ENCODE peak calls at places on chromosomes 11 and 22, in four cellular contexts. Z is BE2C, K is AG04449, M is transverse colon. B is an unnamed sample.

GRCh38 chr22:32855023-32855756 is 53.7 kb downstream of the TIMP3 start:
- DNase-seq in M (no peak), K (no peak), Z (no peak), B (no peak)

GRCh38 chr11:88100161-88100560 is 75.1 kb downstream of the RAB38 start:
- DNase-seq in Z (no peak), M (no peak), K (no peak), B (no peak)

GRCh38 chr11:128523616-128524015 is 63.7 kb downstream of the ETS1 start:
- DNase-seq in Z (no peak), K (no peak), M (no peak), B (peak; percentile 74)

GRCh38 chr11:47394322-47395224 is 13.8 kb upstream of the SLC39A13 start:
- DNase-seq in Z (no peak), K (no peak), M (peak; percentile 60), B (peak; percentile 81)

GRCh38 chr11:97761175-97761574 is 1259.6 kb upstream of the CNTN5 start:
- DNase-seq in M (no peak), Z (no peak), K (no peak), B (no peak)

GRCh38 chr11:10864688-10865087 is 6.8 kb upstream of the ZBED5 start:
- DNase-seq in M (no peak), K (no peak), Z (no peak), B (no peak)

GRCh38 chr11:47786373-47786772 is 19.2 kb upstream of the FNBP4 start:
- DNase-seq in M (no peak), K (no peak), Z (peak; percentile 24), B (peak; percentile 59)

GRCh38 chr11:33452806-33453205 is 195.6 kb downstream of the HIPK3 start:
- DNase-seq in M (no peak), Z (no peak), K (peak; percentile 82), B (peak; percentile 87)

GRCh38 chr11:73331138-73331916 is 23.3 kb downstream of the ARHGEF17 start:
- DNase-seq in K (no peak), M (no peak), Z (no peak), B (no peak)

GRCh38 chr11:34284166-34284565 is 73.6 kb downstream of the ABTB2 start:
- DNase-seq in K (no peak), Z (no peak), M (no peak), B (no peak)

GRCh38 chr22:18110194-18110943 is at the start of gene TUBA8:
- DNase-seq in K (no peak), M (peak; percentile 25), Z (peak; percentile 40), B (peak; percentile 31)

GRCh38 chr11:134047586-134047999 is 21.3 kb upstream of the JAM3 start:
- DNase-seq in K (peak; percentile 21), M (peak; percentile 68), Z (peak; percentile 62), B (peak; percentile 95)

GRCh38 chr11:34349882-34350281 is 7.9 kb downstream of the ABTB2 start:
- DNase-seq in Z (no peak), M (no peak), K (no peak), B (no peak)

GRCh38 chr22:45483918-45484499 is 18.7 kb upstream of the FBLN1 start:
- DNase-seq in K (no peak), M (no peak), Z (no peak), B (no peak)

GRCh38 chr11:3977078-3977477 is 117.5 kb upstream of the RRM1 start:
- DNase-seq in K (no peak), M (no peak), Z (no peak), B (no peak)

GRCh38 chr22:26174280-26174679 is 5.0 kb downstream of the SEZ6L start:
- DNase-seq in M (no peak), Z (peak; percentile 59), K (no peak), B (no peak)

GRCh38 chr11:129354688-129355087 is 21.0 kb upstream of the BARX2 start:
- DNase-seq in Z (no peak), M (no peak), K (no peak), B (no peak)

GRCh38 chr22:49976439-49977175 is 16.0 kb downstream of the PIM3 start:
- DNase-seq in M (peak; percentile 8), K (no peak), Z (no peak), B (no peak)

GRCh38 chr11:131370901-131371790 is 731 bp downstream of the NTM start:
- DNase-seq in K (no peak), Z (no peak), M (no peak), B (no peak)

GRCh38 chr22:26597026-26597425 is 7.1 kb upstream of the TPST2 start:
- DNase-seq in K (no peak), Z (no peak), M (no peak), B (no peak)

GRCh38 chr22:44566911-44567310 is 68.9 kb upstream of the RTL6 start:
- DNase-seq in K (no peak), Z (no peak), M (no peak), B (no peak)

DNA sequence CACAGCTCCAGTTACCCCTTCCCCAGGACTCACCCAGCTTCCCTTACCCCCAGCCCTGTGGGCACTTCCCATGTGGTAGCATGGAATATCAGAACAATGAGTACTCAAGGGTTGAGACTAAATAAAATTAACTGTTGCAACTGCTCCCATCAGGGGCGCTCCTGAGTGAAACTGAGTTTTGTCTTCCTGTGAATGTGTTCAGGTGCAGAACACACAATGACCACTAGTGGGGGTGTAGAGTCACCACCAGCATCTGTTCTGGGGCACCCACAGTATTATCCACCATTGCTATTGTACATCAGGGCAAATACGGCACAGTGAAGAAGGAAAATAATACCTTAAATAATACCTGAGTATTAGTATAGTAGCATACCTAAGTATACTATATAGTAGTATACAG is 689.7 kb downstream of the TBC1D22A start:
- DNase-seq in M (no peak), K (no peak), Z (no peak), B (no peak)
- TF ChIP-seq CTCF in M (peak; percentile 24), K (no peak), Z (peak; percentile 39), B (peak; percentile 17)

GRCh38 chr22:20752873-20753272 is 21.0 kb upstream of the SERPIND1 start:
- DNase-seq in K (no peak), Z (no peak), M (no peak), B (no peak)
- TF ChIP-seq CTCF in K (no peak), Z (no peak), M (no peak), B (no peak)

GRCh38 chr22:20805972-20806471 is 32.1 kb downstream of the SERPIND1 start:
- DNase-seq in M (no peak), Z (no peak), K (no peak), B (peak; percentile 21)

GRCh38 chr22:20802452-20802851 is 28.5 kb downstream of the SERPIND1 start:
- DNase-seq in K (no peak), M (no peak), Z (no peak), B (no peak)

GRCh38 chr22:20804650-20805049 is 30.7 kb downstream of the SERPIND1 start:
- DNase-seq in Z (no peak), M (no peak), K (no peak), B (no peak)

GRCh38 chr22:20802922-20803553 is 29.1 kb downstream of the SERPIND1 start:
- DNase-seq in M (no peak), K (no peak), Z (no peak), B (no peak)

DNA sequence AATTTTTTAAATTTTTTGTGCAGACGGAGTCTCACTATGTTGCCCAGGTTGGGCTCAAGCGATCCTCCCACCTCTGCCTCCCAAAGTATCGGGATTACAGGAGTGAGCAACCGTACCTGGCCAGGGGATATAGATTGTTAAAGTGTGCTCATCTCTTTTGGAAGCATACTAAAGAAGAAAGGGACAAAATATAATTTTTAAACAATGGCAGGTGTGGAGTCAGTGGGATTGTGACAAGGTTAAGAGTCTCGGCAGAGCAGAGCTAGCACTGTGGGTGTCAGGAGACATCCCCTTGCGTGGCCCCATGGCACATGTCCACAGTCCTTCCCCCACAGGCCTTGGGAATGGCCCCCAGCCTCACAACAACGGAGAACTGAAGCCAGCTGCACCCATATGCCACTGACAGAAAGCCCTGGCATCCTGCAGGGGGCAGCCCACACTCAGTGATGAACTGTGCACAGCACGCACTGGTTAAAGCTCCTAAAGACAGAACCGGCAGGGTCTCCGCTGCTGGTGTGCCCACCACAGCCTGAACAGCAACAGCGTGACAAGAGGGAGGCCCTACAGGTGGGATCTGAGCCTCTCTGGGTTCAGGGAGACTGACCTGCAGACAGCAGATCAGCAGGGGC is 29.9 kb downstream of the SERPIND1 start:
- DNase-seq in M (peak; percentile 35), Z (peak; percentile 75), K (no peak), B (peak; percentile 52)
- TF ChIP-seq CTCF in M (peak; percentile 27), Z (peak; percentile 77), K (peak; percentile 76), B (peak; percentile 65)

DNA sequence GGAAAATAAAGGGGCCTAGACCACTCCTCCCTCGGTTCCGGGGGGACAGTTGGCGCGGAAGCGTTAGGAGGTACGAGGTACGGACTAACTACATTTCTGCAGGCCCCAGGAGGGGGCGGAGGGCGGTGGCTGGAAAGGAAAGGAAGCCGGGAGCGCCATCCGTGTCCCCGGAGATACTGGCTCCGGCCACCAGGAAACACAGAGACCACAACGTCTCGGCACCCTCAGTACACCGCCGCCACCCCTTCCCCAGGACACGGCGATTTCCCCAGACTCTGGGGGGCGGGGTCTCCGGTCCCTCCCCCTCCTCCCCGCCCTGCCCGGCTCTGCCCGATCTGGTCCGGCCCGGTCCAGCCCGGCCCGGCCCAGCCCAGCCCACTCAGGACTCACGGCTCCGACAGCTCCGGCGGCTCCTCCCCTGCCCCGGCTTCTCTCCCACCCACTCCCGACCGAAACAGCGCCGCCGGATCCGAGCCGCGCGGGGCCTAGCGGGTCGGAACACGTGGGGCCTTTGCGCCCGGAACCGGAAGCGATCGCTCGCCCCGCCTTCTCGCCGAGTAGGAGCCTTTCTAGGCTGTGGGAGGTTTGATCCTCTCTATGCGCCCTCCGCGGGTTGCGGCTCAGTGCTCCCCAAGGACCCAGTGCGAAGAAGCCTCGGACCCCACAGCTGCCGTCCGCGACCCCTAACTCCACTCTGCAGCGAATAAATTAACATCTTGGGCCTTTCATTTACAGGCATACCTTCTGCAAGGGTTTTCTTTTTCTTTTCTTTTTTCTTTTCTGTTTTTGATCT is at the start of gene ZNF202:
- DNase-seq in M (peak; percentile 93), Z (peak; percentile 94), K (peak; percentile 28), B (peak; percentile 92)
- TF ChIP-seq CTCF in M (peak; percentile 32), Z (no peak), K (peak; percentile 11), B (peak; percentile 23)

DNA sequence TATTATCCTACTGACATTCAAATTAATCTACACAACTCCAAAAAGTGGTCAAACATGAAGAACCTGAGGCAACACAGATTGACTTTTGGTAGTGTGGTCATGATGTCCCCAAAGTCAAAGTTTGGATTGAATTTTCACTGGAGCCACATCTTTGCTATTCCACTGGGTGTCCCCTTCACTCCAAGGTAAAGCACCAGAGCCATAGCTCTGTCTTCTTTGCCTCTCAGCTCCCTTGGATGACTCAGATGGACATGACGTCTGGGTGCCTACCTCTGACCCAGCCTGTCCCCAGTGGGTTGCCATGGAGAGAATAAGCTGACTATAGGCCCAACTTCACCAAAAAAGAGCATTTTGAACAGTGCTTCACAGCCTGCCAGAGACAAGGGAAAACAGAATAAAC is 57.4 kb upstream of the ARHGAP42 start:
- DNase-seq in Z (peak; percentile 16), K (no peak), M (no peak), B (no peak)
- TF ChIP-seq CTCF in Z (peak; percentile 40), K (no peak), M (no peak), B (peak; percentile 14)

DNA sequence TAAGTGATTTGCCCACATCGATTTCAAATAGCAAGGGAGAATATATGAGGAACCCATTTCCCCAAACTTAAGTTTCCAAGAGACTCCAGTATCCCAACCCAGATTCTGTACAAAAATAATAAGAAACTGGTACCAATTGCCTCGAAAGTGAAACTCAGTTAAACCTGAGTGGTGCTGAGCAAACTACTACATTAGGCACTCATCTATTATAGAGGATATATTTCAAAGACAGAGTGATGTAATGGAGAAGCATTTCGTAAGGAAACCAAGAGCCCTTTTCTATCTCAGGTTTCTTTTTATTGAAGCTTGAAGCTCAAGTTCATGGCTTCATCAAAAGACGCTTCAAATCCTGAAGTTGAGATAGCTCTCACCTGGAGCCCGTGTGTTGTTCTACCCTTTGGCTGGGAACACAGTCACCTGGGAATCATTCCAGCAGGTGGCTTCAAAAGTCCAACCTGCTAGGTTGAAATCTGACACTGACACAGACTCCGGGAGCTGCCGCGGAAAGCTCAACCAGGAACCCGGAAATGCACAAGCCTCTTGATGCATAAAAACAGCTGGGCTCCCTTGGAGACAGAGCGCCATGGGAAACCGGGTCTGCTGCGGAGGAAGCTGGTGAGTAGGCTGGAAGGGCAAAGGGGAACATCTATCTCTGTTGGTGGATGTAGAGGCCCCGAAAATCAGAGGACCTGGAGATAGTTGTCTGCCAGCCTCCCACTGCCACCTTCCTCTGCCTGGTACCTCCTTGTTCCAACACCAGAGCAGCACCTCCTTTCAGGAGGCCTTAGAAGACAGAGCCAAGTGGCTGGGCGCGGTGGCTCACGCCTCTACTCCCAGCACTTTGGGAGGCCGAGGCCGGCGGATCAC is at the start of gene C11orf52:
- DNase-seq in Z (no peak), K (no peak), M (peak; percentile 81), B (peak; percentile 52)
- TF ChIP-seq CTCF in Z (no peak), K (no peak), M (no peak), B (no peak)

B was measured in cardiac fibroblast.